ENCODE peak calls at places on chromosomes 1 and 21, in five cellular contexts. F is heart right ventricle, B is foreskin fibroblast, C is GM23338, S is epithelial cell of esophagus. M is an unnamed sample.

GRCh38 chr1:201113451-201114244 is 1.4 kb upstream of the CACNA1S start:
- DNase-seq in F (no peak), B (no peak), C (no peak), S (no peak), M (no peak)

GRCh38 chr21:38950388-38951094 is 144.8 kb downstream of the ETS2 start:
- DNase-seq in F (no peak), B (peak), C (no peak), S (peak), M (no peak)

GRCh38 chr1:150650193-150650592 is 20.8 kb upstream of the ENSA start:
- DNase-seq in F (peak), B (no peak), C (no peak), S (no peak), M (peak)

GRCh38 chr1:156642265-156643185 is 608 bp downstream of the BCAN start:
- DNase-seq in F (no peak), B (no peak), C (peak), S (no peak), M (no peak)

GRCh38 chr1:27180037-27180436 is 25.1 kb upstream of the SLC9A1 start:
- DNase-seq in F (no peak), B (no peak), C (no peak), S (no peak), M (no peak)

GRCh38 chr1:110291241-110292030 is 47.7 kb upstream of the RBM15 start:
- DNase-seq in F (no peak), B (no peak), C (no peak), S (no peak), M (no peak)

GRCh38 chr21:21383126-21383525 is 384.9 kb downstream of the NCAM2 start:
- DNase-seq in F (peak), B (no peak), C (no peak), S (no peak), M (peak)

GRCh38 chr1:37661401-37661800 is 26.7 kb upstream of the RSPO1 start:
- DNase-seq in F (no peak), B (no peak), C (no peak), S (peak), M (no peak)

GRCh38 chr1:230277201-230277771 is 148.8 kb downstream of the PGBD5 start:
- DNase-seq in F (no peak), B (no peak), C (peak), S (no peak), M (no peak)

GRCh38 chr1:92356956-92357355 is 58.1 kb downstream of the RPAP2 start:
- DNase-seq in F (no peak), B (peak), C (no peak), S (peak), M (peak)

GRCh38 chr1:238384381-238384780 is 493.7 kb upstream of the ZP4 start:
- DNase-seq in F (no peak), B (no peak), C (no peak), S (peak), M (no peak)

GRCh38 chr1:227526524-227526923 is 36.8 kb upstream of the ZNF678 start:
- DNase-seq in F (no peak), B (no peak), C (no peak), S (no peak), M (no peak)

GRCh38 chr1:227532019-227532619 is 31.2 kb upstream of the ZNF678 start:
- DNase-seq in F (no peak), B (no peak), C (no peak), S (peak), M (no peak)
- H3K4me3 ChIP-seq in F (no peak), B (no peak), C (no peak), S (no peak), M (no peak)

GRCh38 chr1:157994081-157994581 is 686 bp downstream of the KIRREL1 start:
- DNase-seq in F (no peak), B (no peak), C (peak), S (no peak), M (no peak)
- TF ChIP-seq CTCF in F (no peak), B (no peak), C (no peak), S (peak), M (peak)

GRCh38 chr21:33359446-33359845 is 34.7 kb downstream of the IFNAR1 start:
- DNase-seq in F (no peak), B (no peak), C (no peak), S (no peak), M (no peak)

GRCh38 chr21:33362044-33362555 is 37.3 kb downstream of the IFNAR1 start:
- DNase-seq in F (peak), B (no peak), C (peak), S (peak), M (no peak)

GRCh38 chr21:33364830-33365229 is 38.4 kb upstream of the IFNGR2 start:
- DNase-seq in F (no peak), B (no peak), C (no peak), S (no peak), M (no peak)

GRCh38 chr21:33360281-33360680 is 35.5 kb downstream of the IFNAR1 start:
- DNase-seq in F (no peak), B (peak), C (no peak), S (no peak), M (peak)

GRCh38 chr21:33360871-33361602 is 36.3 kb downstream of the IFNAR1 start:
- DNase-seq in F (peak), B (peak), C (peak), S (peak), M (peak)
- H3K4me3 ChIP-seq in F (peak), B (no peak), C (peak), S (peak), M (no peak)

DNA sequence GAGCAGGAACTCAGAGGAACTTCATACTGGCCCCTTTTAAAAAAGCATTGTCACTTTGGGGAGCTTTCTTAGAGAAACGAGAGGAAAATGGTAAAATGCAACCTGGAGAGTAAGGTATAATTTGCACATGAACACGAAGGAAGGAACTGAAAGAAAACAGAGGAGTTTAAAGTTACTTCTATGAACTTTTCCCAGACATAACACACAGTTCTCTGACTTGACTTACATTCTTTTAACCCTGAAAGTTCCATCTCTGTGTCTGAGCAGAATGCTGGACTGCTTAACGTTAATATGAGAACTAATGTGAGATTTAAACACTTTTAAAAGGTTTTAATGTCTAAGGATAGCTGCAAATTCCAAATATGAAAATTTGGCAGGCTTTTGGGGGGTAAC is 102.3 kb downstream of the NFIA start:
- DNase-seq in F (no peak), B (no peak), C (no peak), S (no peak), M (no peak)
- TF ChIP-seq CTCF in F (no peak), B (no peak), C (no peak), S (no peak), M (no peak)

GRCh38 chr1:111535256-111536191 is 32.1 kb upstream of the ADORA3 start:
- DNase-seq in F (no peak), B (no peak), C (no peak), S (no peak), M (no peak)
- H3K4me3 ChIP-seq in F (no peak), B (no peak), C (no peak), S (no peak), M (no peak)

DNA sequence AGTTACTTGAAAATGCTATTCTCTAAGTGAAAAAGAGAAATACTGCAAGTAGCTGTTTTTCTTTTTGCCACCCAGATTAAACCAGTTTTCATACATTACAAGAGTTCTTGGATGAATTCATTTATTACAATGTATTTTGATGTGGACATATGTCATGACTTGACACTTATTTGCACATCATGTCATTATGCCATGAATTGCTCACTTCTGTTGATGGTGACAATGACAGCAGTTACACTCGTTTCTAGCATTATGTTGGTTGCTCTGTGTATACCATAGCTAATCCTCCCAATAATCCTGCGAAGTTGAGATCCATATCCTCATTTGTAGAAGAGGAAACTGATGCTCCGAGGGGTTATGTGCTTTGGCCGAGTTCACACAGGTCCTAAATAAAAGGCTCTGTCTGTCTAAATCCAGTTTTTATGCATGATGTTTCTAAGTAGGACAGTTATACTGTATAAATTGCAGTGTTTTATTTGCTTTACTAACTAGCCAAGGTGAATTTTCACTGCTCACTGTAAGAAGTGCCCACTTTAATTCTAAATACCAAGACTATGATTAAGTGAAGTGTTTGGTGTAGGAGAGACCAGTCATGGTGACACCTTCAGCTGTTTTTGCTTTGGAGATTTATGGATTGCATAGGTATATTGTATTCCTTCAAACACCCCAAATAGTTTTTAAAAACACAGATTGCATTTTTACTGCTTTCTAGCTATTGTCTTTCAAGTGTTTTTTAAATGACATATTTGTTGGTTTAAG is 56.7 kb downstream of the PRDM2 start:
- DNase-seq in F (no peak), B (no peak), C (no peak), S (peak), M (no peak)
- TF ChIP-seq CTCF in F (no peak), B (no peak), C (no peak), S (no peak), M (no peak)

GRCh38 chr1:205237526-205238484 is 10.1 kb downstream of the TMCC2 start:
- DNase-seq in F (no peak), B (no peak), C (no peak), S (no peak), M (no peak)
- H3K4me3 ChIP-seq in F (no peak), B (no peak), C (no peak), S (no peak), M (no peak)

GRCh38 chr1:1262759-1263158 is 10.9 kb downstream of the UBE2J2 start:
- DNase-seq in F (no peak), B (no peak), C (no peak), S (no peak), M (no peak)

GRCh38 chr1:1268284-1268682 is 5.4 kb downstream of the UBE2J2 start:
- DNase-seq in F (no peak), B (no peak), C (no peak), S (no peak), M (no peak)

GRCh38 chr1:1267488-1268283 is 6.0 kb downstream of the UBE2J2 start:
- DNase-seq in F (no peak), B (no peak), C (no peak), S (no peak), M (no peak)

GRCh38 chr1:1264026-1264425 is 9.6 kb downstream of the UBE2J2 start:
- DNase-seq in F (no peak), B (no peak), C (no peak), S (no peak), M (no peak)

DNA sequence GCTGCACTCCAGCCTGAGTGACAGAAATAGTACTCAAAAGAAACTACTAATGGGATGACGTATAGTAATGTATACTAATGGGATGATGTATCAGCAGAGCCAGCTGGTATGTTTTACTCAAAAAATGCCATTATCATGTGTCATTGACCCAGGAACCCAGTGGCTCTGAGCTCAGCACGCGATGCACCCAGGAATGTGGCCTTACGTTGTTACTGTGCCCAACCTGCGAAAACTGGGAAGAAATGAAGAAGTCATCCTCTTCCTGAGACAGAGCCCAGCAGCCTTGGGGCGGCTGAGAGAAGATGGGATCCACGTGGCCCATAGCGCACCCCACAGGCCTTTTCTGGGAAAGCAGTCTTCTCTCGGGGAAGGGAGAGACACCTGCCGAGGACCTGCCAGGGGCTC is 8.8 kb downstream of the UBE2J2 start:
- DNase-seq in F (no peak), B (peak), C (peak), S (peak), M (peak)
- TF ChIP-seq CTCF in F (no peak), B (peak), C (peak), S (peak), M (peak)

DNA sequence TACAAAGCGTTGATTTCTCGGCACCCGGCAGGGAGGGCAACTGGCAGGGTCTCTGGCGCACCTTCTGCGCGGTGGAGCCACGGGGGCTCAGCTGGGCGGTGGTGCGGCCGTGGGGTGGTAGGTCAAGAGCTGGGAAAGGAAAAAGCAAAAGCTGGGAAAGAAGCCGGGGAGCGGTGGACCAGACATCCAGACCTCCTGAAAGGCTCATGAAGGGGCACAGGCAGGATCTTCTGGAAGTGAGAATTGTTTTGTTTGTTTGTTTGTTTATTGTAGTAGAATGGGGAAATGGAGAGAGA is 7.2 kb upstream of the RNU1-1 start:
- DNase-seq in F (no peak), B (no peak), C (peak), S (no peak), M (no peak)
- H3K4me3 ChIP-seq in F (no peak), B (no peak), C (peak), S (no peak), M (peak)